ENCODE peak calls at places on chromosomes 13 and 19, in six cellular contexts. T, R, S, Y, B and W are unnamed samples.

GRCh38 chr19:39196860-39197562 is at the start of gene NCCRP1:
- DNase-seq in T (no peak), R (no peak), S (no peak), Y (no peak), B (no peak), W (no peak)

GRCh38 chr19:43524922-43525835 is 1.8 kb downstream of the ETHE1 start:
- DNase-seq in T (no peak), R (no peak), S (no peak), Y (peak), B (no peak), W (no peak)

GRCh38 chr13:22915442-22916082 is 265.2 kb upstream of the SGCG start:
- DNase-seq in T (no peak), R (no peak), S (no peak), Y (peak), B (peak), W (no peak)

GRCh38 chr19:13095393-13095784 is 7.3 kb downstream of the LYL1 start:
- DNase-seq in T (no peak), R (no peak), S (no peak), Y (no peak), B (no peak), W (no peak)

GRCh38 chr13:41568990-41569387 is 111.6 kb downstream of the RGCC start:
- DNase-seq in T (no peak), R (no peak), S (no peak), Y (no peak), B (no peak), W (no peak)

GRCh38 chr19:37505958-37506386 is 767 bp upstream of the ZNF793 start:
- DNase-seq in T (no peak), R (no peak), S (no peak), Y (no peak), B (no peak), W (no peak)

GRCh38 chr13:30869491-30869890 is 36.6 kb upstream of the MEDAG start:
- DNase-seq in T (no peak), R (no peak), S (no peak), Y (no peak), B (no peak), W (no peak)

GRCh38 chr13:83780201-83780600 is 102.1 kb downstream of the SLITRK1 start:
- DNase-seq in T (no peak), R (no peak), S (no peak), Y (peak), B (no peak), W (no peak)

GRCh38 chr19:15015946-15016542 is 33.2 kb upstream of the CASP14 start:
- DNase-seq in T (peak), R (no peak), S (no peak), Y (no peak), B (no peak), W (no peak)

GRCh38 chr13:44299544-44299943 is 74.1 kb upstream of the SERP2 start:
- DNase-seq in T (no peak), R (no peak), S (no peak), Y (no peak), B (no peak), W (no peak)

GRCh38 chr19:55346725-55347441 is 7.2 kb downstream of the KMT5C start:
- DNase-seq in T (no peak), R (no peak), S (no peak), Y (no peak), B (no peak), W (no peak)

GRCh38 chr13:87089391-87089790 is 581.8 kb upstream of the SLITRK5 start:
- DNase-seq in T (no peak), R (no peak), S (no peak), Y (peak), B (no peak), W (no peak)